ENCODE peak calls at places on chromosomes 6 and 20, in five cellular contexts. Z is hepatocyte; P is CD8-positive, alpha-beta memory T cell; E is CD4-positive, alpha-beta memory T cell; W is breast epithelium. Y is an unnamed sample.

GRCh38 chr6:131039345-131039680 is 23.7 kb downstream of the EPB41L2 start:
- DNase-seq in Z (no peak), P (no peak), E (no peak), W (no peak), Y (no peak)

GRCh38 chr20:56157530-56158203 is 90.9 kb upstream of the MC3R start:
- DNase-seq in Z (no peak), P (no peak), E (no peak), W (no peak), Y (no peak)

GRCh38 chr6:56246941-56247653 is at the start of gene COL21A1:
- DNase-seq in Z (peak; percentile 69), P (no peak), E (no peak), W (no peak), Y (no peak)

GRCh38 chr6:56677559-56677958 is 34.9 kb upstream of the DST start:
- DNase-seq in Z (no peak), P (no peak), E (no peak), W (no peak), Y (no peak)

GRCh38 chr6:119426619-119427018 is 77.1 kb upstream of the MAN1A1 start:
- DNase-seq in Z (no peak), P (no peak), E (no peak), W (no peak), Y (no peak)

GRCh38 chr6:14861491-14861943 is 384.4 kb upstream of the JARID2 start:
- DNase-seq in Z (no peak), P (no peak), E (no peak), W (no peak), Y (no peak)

GRCh38 chr20:829531-829930 is 4.0 kb upstream of the FAM110A start:
- DNase-seq in Z (no peak), P (no peak), E (no peak), W (no peak), Y (no peak)

GRCh38 chr6:148999921-149000589 is 253.2 kb downstream of the UST start:
- DNase-seq in Z (no peak), P (no peak), E (no peak), W (peak; percentile 56), Y (peak; percentile 90)

GRCh38 chr20:63435552-63435951 is 36.9 kb downstream of the KCNQ2 start:
- DNase-seq in Z (peak; percentile 32), P (no peak), E (no peak), W (no peak), Y (no peak)

GRCh38 chr6:25311251-25311910 is 32.2 kb downstream of the CARMIL1 start:
- DNase-seq in Z (peak; percentile 61), P (no peak), E (no peak), W (no peak), Y (no peak)

GRCh38 chr6:57221191-57221935 is 744 bp downstream of the RAB23 start:
- DNase-seq in Z (peak; percentile 80), P (peak; percentile 38), E (peak; percentile 34), W (peak; percentile 57), Y (peak; percentile 92)

GRCh38 chr6:119495230-119495683 is 145.7 kb upstream of the MAN1A1 start:
- DNase-seq in Z (no peak), P (no peak), E (no peak), W (no peak), Y (no peak)

GRCh38 chr20:20083796-20084195 is 31.5 kb downstream of the CFAP61 start:
- DNase-seq in Z (peak; percentile 54), P (peak; percentile 44), E (peak; percentile 43), W (no peak), Y (no peak)

GRCh38 chr6:91697010-91697694 is 1110.3 kb upstream of the MAP3K7 start:
- DNase-seq in Z (peak; percentile 7), P (no peak), E (no peak), W (no peak), Y (no peak)

GRCh38 chr20:36203861-36204260 is 32.4 kb upstream of the AAR2 start:
- DNase-seq in Z (no peak), P (no peak), E (no peak), W (no peak), Y (no peak)

GRCh38 chr6:10759884-10760329 is 12.3 kb downstream of the TMEM14B start:
- DNase-seq in Z (peak; percentile 13), P (no peak), E (no peak), W (no peak), Y (no peak)

GRCh38 chr20:55390791-55391190 is 614.5 kb downstream of the CBLN4 start:
- DNase-seq in Z (no peak), P (no peak), E (no peak), W (no peak), Y (no peak)

GRCh38 chr6:43948527-43949450 is 178.5 kb downstream of the MRPL14 start:
- DNase-seq in Z (no peak), P (no peak), E (no peak), W (no peak), Y (no peak)

GRCh38 chr6:144248003-144248402 is 37.1 kb upstream of the UTRN start:
- DNase-seq in Z (no peak), P (no peak), E (no peak), W (no peak), Y (no peak)

GRCh38 chr20:17841751-17842191 is 126.8 kb downstream of the SNX5 start:
- DNase-seq in Z (no peak), P (no peak), E (no peak), W (no peak), Y (no peak)

GRCh38 chr6:12137480-12137879 is 125.4 kb downstream of the HIVEP1 start:
- DNase-seq in Z (peak; percentile 33), P (no peak), E (no peak), W (no peak), Y (no peak)

GRCh38 chr6:9248125-9248524 is 812.8 kb upstream of the SLC35B3 start:
- DNase-seq in Z (no peak), P (no peak), E (no peak), W (no peak), Y (no peak)

GRCh38 chr6:73644941-73645591 is 8.7 kb downstream of the SLC17A5 start:
- DNase-seq in Z (no peak), P (no peak), E (no peak), W (no peak), Y (no peak)

GRCh38 chr6:131490441-131490840 is 82.6 kb upstream of the ARG1 start:
- DNase-seq in Z (no peak), P (no peak), E (no peak), W (no peak), Y (no peak)

GRCh38 chr20:47137231-47137865 is 219.2 kb downstream of the ZMYND8 start:
- DNase-seq in Z (no peak), P (no peak), E (no peak), W (no peak), Y (no peak)

GRCh38 chr6:89819336-89820130 is at the start of gene MDN1:
- DNase-seq in Z (peak; percentile 98), P (peak; percentile 89), E (peak; percentile 87), W (peak; percentile 85), Y (peak; percentile 96)

GRCh38 chr20:62369508-62370114 is 2.5 kb upstream of the LAMA5 start:
- DNase-seq in Z (no peak), P (no peak), E (no peak), W (no peak), Y (no peak)

GRCh38 chr20:62370115-62370806 is 3.1 kb upstream of the LAMA5 start:
- DNase-seq in Z (peak; percentile 48), P (no peak), E (no peak), W (peak; percentile 79), Y (no peak)

GRCh38 chr20:62370807-62371587 is 3.9 kb upstream of the LAMA5 start:
- DNase-seq in Z (no peak), P (no peak), E (no peak), W (no peak), Y (no peak)

GRCh38 chr20:62372042-62372993 is 5.2 kb upstream of the LAMA5 start:
- DNase-seq in Z (no peak), P (no peak), E (no peak), W (no peak), Y (no peak)

GRCh38 chr20:62371588-62372041 is 4.5 kb upstream of the LAMA5 start:
- DNase-seq in Z (no peak), P (no peak), E (no peak), W (no peak), Y (no peak)
- H3K27ac ChIP-seq in Z (no peak overlapping the region), P (no peak overlapping the region), E (no peak overlapping the region), W (no peak overlapping the region), Y (peak overlapping the region; percentile 97)

GRCh38 chr6:169998457-169998856 is 247.0 kb downstream of the ERMARD start:
- DNase-seq in Z (no peak), P (no peak), E (no peak), W (no peak), Y (no peak)

GRCh38 chr6:169999367-169999766 is 247.9 kb downstream of the ERMARD start:
- DNase-seq in Z (no peak), P (no peak), E (no peak), W (no peak), Y (no peak)

GRCh38 chr6:169997930-169998218 is 246.5 kb downstream of the ERMARD start:
- DNase-seq in Z (no peak), P (no peak), E (no peak), W (no peak), Y (no peak)

GRCh38 chr6:169996652-169997051 is 245.2 kb downstream of the ERMARD start:
- DNase-seq in Z (no peak), P (no peak), E (no peak), W (no peak), Y (no peak)

DNA sequence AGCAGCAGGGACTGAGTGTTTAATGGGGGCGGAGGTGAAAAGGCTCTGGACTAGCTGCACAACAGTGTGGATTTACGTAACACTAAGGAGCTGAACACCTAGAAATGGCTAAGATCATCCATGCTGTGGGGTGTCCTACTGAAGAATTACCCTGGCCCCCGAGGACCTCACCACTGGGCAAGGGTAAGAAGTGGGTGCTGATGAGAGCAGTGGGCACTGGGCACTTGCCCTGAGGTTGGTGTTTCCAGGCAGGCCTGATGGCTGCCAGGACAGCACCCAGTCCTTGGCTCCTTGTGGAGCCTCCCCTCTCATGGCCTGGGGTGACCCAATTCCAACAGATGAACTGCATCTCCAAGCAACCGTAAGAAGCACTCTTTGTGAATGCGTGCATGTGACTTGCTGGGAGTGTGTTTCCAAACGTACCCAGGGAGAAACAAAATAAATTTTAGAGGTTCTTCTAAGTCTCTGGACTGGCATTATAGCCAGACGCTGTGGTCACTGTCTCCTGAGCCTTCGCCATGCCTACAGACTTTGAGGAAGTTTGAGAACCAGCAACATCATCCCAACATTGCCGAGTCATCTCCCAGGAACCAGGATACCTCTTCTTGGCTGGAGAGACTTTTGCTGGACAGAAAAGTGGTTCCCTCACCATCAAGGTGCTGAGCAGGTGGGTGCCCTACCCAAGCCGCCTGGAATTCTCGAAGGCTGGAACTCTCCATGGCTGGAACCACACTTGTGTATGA is 245.9 kb downstream of the ERMARD start:
- DNase-seq in Z (no peak), P (no peak), E (no peak), W (no peak), Y (no peak)
- H3K4me3 ChIP-seq in Z (no peak overlapping the region), P (no peak overlapping the region), E (no peak overlapping the region), W (no peak overlapping the region), Y (no peak overlapping the region)

DNA sequence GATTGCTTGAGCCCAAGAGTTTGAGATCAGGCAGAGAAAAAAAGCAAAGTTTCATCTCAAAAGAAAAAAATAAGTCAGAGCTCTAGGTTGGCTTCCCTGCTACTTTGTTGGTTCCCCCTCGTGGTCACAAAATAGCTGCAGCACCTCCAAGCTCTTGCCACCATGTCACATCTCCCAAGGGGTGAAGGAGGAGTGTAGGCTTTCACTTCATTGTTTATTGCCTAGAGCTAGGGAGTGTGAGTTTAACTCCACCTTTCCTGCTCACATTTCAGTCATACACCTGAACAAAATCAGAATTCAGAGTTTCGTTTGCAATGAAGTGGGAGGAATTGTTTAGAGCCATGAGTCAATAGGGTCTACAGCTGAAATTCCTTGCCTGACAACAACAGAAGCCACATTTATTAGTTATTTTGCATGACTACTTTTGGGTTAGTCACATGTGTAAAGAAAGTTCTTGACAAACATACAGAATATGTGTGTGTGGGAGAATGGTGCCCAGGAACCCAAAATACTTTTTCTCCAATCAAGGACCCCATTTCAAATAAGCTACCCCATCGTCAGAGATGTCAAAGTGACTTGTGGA is 56.2 kb upstream of the UFL1 start:
- DNase-seq in Z (no peak), P (no peak), E (no peak), W (no peak), Y (no peak)
- H3K27ac ChIP-seq in Z (no peak overlapping the region), P (no peak overlapping the region), E (no peak overlapping the region), W (no peak overlapping the region), Y (no peak overlapping the region)

GRCh38 chr6:19848465-19848864 is 11.3 kb downstream of the ID4 start:
- DNase-seq in Z (no peak), P (no peak), E (no peak), W (no peak), Y (no peak)
- H3K4me3 ChIP-seq in Z (no peak overlapping the region), P (no peak overlapping the region), E (no peak overlapping the region), W (no peak overlapping the region), Y (no peak overlapping the region)